ENCODE peak calls at places on chromosomes 6 and 20, in six cellular contexts. One of them, this sample, is unnamed.

GRCh38 chr6:116265081-116265829 is 11.4 kb upstream of the TSPYL4 start:
- DNase-seq in lower lobe of right lung: no peak
- DNase-seq in endothelial cell: no peak
- DNase-seq in cardiac fibroblast: no peak
- DNase-seq in neural crest cell: no peak
- DNase-seq in fibroblast of villous mesenchyme: no peak
- DNase-seq in this sample: no peak

GRCh38 chr20:63183422-63184146 is 32.3 kb downstream of the YTHDF1 start:
- DNase-seq in fibroblast of villous mesenchyme: peak; percentile 38
- DNase-seq in neural crest cell: peak; percentile 46
- DNase-seq in cardiac fibroblast: peak; percentile 38
- DNase-seq in endothelial cell: peak; percentile 71
- DNase-seq in lower lobe of right lung: peak; percentile 62
- DNase-seq in this sample: peak; percentile 76

GRCh38 chr6:44649365-44650025 is 262.0 kb downstream of the CDC5L start:
- DNase-seq in endothelial cell: no peak
- DNase-seq in fibroblast of villous mesenchyme: peak; percentile 47
- DNase-seq in neural crest cell: no peak
- DNase-seq in lower lobe of right lung: no peak
- DNase-seq in cardiac fibroblast: peak; percentile 71
- DNase-seq in this sample: no peak

GRCh38 chr6:106087548-106088325 is 1.6 kb downstream of the PRDM1 start:
- DNase-seq in endothelial cell: no peak
- DNase-seq in fibroblast of villous mesenchyme: peak; percentile 80
- DNase-seq in neural crest cell: no peak
- DNase-seq in cardiac fibroblast: peak; percentile 88
- DNase-seq in lower lobe of right lung: no peak
- DNase-seq in this sample: no peak

GRCh38 chr20:43751167-43752050 is 24.6 kb upstream of the GTSF1L start:
- DNase-seq in neural crest cell: no peak
- DNase-seq in endothelial cell: no peak
- DNase-seq in cardiac fibroblast: peak; percentile 94
- DNase-seq in fibroblast of villous mesenchyme: peak; percentile 52
- DNase-seq in lower lobe of right lung: no peak
- DNase-seq in this sample: no peak

GRCh38 chr6:35786810-35787209 is 6.0 kb downstream of the CLPSL1 start:
- DNase-seq in lower lobe of right lung: no peak
- DNase-seq in neural crest cell: no peak
- DNase-seq in fibroblast of villous mesenchyme: no peak
- DNase-seq in endothelial cell: no peak
- DNase-seq in cardiac fibroblast: no peak
- DNase-seq in this sample: no peak

GRCh38 chr6:33236852-33237251 is 28.6 kb downstream of the RING1 start:
- DNase-seq in fibroblast of villous mesenchyme: no peak
- DNase-seq in neural crest cell: no peak
- DNase-seq in endothelial cell: no peak
- DNase-seq in lower lobe of right lung: no peak
- DNase-seq in cardiac fibroblast: no peak
- DNase-seq in this sample: no peak

GRCh38 chr6:31834367-31834703 is 6.8 kb downstream of the HSPA1B start:
- DNase-seq in endothelial cell: peak; percentile 72
- DNase-seq in cardiac fibroblast: peak; percentile 91
- DNase-seq in neural crest cell: peak; percentile 79
- DNase-seq in lower lobe of right lung: peak; percentile 90
- DNase-seq in fibroblast of villous mesenchyme: peak; percentile 89
- DNase-seq in this sample: peak; percentile 98

GRCh38 chr6:91387290-91388062 is 800.6 kb upstream of the MAP3K7 start:
- DNase-seq in lower lobe of right lung: no peak
- DNase-seq in endothelial cell: peak; percentile 6
- DNase-seq in cardiac fibroblast: no peak
- DNase-seq in neural crest cell: no peak
- DNase-seq in fibroblast of villous mesenchyme: no peak
- DNase-seq in this sample: no peak

GRCh38 chr20:46122071-46122470 is 4.0 kb downstream of the CD40 start:
- DNase-seq in lower lobe of right lung: no peak
- DNase-seq in cardiac fibroblast: peak; percentile 61
- DNase-seq in neural crest cell: no peak
- DNase-seq in endothelial cell: no peak
- DNase-seq in fibroblast of villous mesenchyme: peak; percentile 41
- DNase-seq in this sample: no peak

DNA sequence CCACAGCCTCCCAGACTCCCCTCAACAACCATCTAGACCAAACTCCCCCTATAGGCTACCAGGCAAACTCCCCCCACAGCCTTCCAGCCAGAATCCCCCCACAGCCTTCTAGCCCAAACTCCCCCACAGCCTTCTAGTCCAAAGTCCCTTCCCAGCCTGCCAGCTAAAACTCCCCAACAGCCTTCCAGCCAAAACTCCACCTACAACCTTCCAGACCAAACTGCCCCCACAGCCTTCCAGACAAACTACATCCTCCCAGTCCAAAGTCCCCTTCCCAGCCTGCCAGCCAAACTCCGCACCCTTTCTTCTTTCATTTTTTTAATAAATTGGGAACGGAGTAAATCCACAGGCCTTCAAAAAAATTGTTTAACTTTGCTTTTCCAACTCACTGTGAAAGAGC is 37.4 kb upstream of the SYNDIG1 start:
- DNase-seq in cardiac fibroblast: no peak
- DNase-seq in neural crest cell: no peak
- DNase-seq in lower lobe of right lung: no peak
- DNase-seq in fibroblast of villous mesenchyme: no peak
- DNase-seq in endothelial cell: peak; percentile 33
- DNase-seq in this sample: no peak
- TF ChIP-seq CTCF in cardiac fibroblast: no peak
- TF ChIP-seq CTCF in neural crest cell: no peak
- TF ChIP-seq CTCF in lower lobe of right lung: no peak
- TF ChIP-seq CTCF in fibroblast of villous mesenchyme: no peak
- TF ChIP-seq CTCF in endothelial cell: no peak
- TF ChIP-seq CTCF in this sample: peak; percentile 10

DNA sequence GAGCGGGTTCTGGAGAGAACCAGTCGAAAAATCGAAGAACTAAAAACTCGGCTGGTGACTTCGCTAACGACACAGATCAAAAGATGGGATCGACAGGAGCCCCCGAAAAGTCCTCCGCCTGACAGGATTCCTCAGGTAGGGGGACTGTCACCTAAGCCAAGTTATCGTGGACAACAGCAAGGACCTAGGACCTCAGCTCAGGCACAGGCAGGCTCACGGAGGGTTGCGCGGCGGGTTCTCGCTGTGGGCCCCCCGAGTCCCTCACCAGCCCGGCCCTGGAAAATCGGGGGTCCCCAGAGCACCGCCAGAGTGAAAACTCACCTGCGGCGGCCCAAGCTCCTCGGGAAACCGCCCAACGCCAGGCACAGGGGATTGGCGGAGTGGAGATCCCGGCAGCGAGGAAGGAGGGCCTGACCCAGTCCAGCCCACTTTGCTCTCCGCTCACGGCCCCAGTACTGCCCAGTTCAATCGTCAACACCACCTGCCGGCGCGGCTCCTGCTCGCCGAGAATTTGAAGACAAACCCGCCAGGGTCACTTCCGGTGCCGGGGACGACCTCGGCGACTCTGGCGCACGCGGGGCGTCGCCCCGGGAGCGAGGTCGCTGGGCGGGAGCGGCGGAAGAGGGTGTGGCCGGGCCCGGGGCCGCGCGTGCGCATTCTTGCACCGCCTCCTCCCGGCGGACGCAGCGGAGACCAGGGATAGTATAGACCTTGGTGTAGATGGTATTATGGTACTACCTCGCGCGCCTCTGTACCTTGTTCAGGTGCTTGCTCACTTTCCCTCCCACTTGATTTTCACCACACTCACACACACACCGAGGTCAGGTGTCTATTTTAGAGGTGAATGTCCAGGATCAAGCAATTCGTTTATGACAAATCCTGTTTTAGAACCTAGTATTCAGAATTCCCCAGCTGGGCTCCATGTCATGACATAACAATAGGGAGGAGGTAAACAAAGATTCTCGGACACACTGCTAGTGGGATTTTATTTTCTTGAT is at the start of gene KATNA1:
- DNase-seq in cardiac fibroblast: peak; percentile 80
- DNase-seq in lower lobe of right lung: peak; percentile 92
- DNase-seq in endothelial cell: peak; percentile 77
- DNase-seq in fibroblast of villous mesenchyme: peak; percentile 72
- DNase-seq in neural crest cell: peak; percentile 75
- DNase-seq in this sample: peak; percentile 93
- TF ChIP-seq CTCF in cardiac fibroblast: no peak
- TF ChIP-seq CTCF in lower lobe of right lung: peak; percentile 8
- TF ChIP-seq CTCF in endothelial cell: no peak
- TF ChIP-seq CTCF in fibroblast of villous mesenchyme: no peak
- TF ChIP-seq CTCF in neural crest cell: no peak
- TF ChIP-seq CTCF in this sample: no peak

DNA sequence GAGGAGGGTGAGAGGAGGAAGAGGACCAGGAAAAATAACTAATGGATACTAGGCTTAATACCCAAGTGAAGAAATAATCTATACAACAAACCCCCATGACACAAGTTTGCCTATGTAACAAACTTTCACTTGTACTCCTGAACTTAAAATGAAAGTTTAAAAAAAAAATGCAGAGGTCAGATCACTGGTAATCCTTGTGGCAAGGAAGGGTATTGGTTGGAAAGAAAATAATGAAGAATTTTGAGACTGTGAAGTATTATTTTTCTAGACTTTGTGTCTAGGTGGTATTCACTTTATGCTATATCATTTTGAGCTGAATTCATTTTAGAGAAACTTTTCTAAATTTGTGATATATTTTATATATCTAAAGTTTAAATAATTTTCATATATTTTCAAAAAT is 547.5 kb downstream of the MMUT start:
- DNase-seq in lower lobe of right lung: no peak
- DNase-seq in fibroblast of villous mesenchyme: no peak
- DNase-seq in endothelial cell: no peak
- DNase-seq in cardiac fibroblast: no peak
- DNase-seq in neural crest cell: no peak
- DNase-seq in this sample: no peak
- TF ChIP-seq CTCF in lower lobe of right lung: no peak
- TF ChIP-seq CTCF in fibroblast of villous mesenchyme: peak; percentile 4
- TF ChIP-seq CTCF in endothelial cell: no peak
- TF ChIP-seq CTCF in cardiac fibroblast: peak; percentile 17
- TF ChIP-seq CTCF in neural crest cell: peak; percentile 33
- TF ChIP-seq CTCF in this sample: no peak

GRCh38 chr20:60050193-60050960 is 92.2 kb downstream of the CDH26 start:
- DNase-seq in endothelial cell: no peak
- DNase-seq in fibroblast of villous mesenchyme: no peak
- DNase-seq in lower lobe of right lung: no peak
- DNase-seq in cardiac fibroblast: no peak
- DNase-seq in neural crest cell: no peak
- DNase-seq in this sample: peak; percentile 81
- TF ChIP-seq CTCF in endothelial cell: peak; percentile 41
- TF ChIP-seq CTCF in fibroblast of villous mesenchyme: no peak
- TF ChIP-seq CTCF in lower lobe of right lung: peak; percentile 41
- TF ChIP-seq CTCF in cardiac fibroblast: peak; percentile 4
- TF ChIP-seq CTCF in neural crest cell: peak; percentile 59
- TF ChIP-seq CTCF in this sample: peak; percentile 67

GRCh38 chr6:303948-304558 is 11.8 kb downstream of the DUSP22 start:
- DNase-seq in lower lobe of right lung: no peak
- DNase-seq in endothelial cell: no peak
- DNase-seq in cardiac fibroblast: no peak
- DNase-seq in fibroblast of villous mesenchyme: no peak
- DNase-seq in neural crest cell: no peak
- DNase-seq in this sample: no peak
- TF ChIP-seq CTCF in lower lobe of right lung: no peak
- TF ChIP-seq CTCF in endothelial cell: no peak
- TF ChIP-seq CTCF in cardiac fibroblast: no peak
- TF ChIP-seq CTCF in fibroblast of villous mesenchyme: no peak
- TF ChIP-seq CTCF in neural crest cell: no peak
- TF ChIP-seq CTCF in this sample: peak; percentile 55